ENCODE peak calls at places on chromosomes 6 and 20, in eight cellular contexts. C, K, B, N, P, U, G and R are unnamed samples.

GRCh38 chr20:51800132-51800721 is 2.1 kb downstream of the SALL4 start:
- DNase-seq in C (peak; percentile 71), U (no peak), P (peak; percentile 8), K (peak; percentile 44), B (peak; percentile 23), N (peak; percentile 91), G (peak; percentile 66), R (peak; percentile 95)

GRCh38 chr6:13924949-13925881 is at the start of gene RNF182:
- DNase-seq in P (no peak), U (no peak), C (peak; percentile 26), B (no peak), N (no peak), K (no peak), G (no peak), R (peak; percentile 39)

GRCh38 chr6:168862346-168862980 is 391.2 kb downstream of the THBS2 start:
- DNase-seq in U (no peak), K (no peak), N (no peak), G (no peak), C (no peak), P (no peak), B (no peak), R (no peak)

GRCh38 chr20:10488436-10489053 is 53.4 kb downstream of the SLX4IP start:
- DNase-seq in U (no peak), G (no peak), P (no peak), N (no peak), K (no peak), B (no peak), C (no peak), R (no peak)

GRCh38 chr6:79949235-79949634 is 1.9 kb upstream of the ELOVL4 start:
- DNase-seq in C (peak; percentile 36), P (peak; percentile 47), N (peak; percentile 72), K (peak; percentile 24), B (peak; percentile 68), G (peak; percentile 15), U (no peak), R (peak; percentile 24)

GRCh38 chr6:166534658-166535406 is 51.6 kb downstream of the RAMACL start:
- DNase-seq in P (no peak), G (no peak), N (no peak), C (no peak), B (no peak), K (no peak), U (no peak), R (no peak)

GRCh38 chr6:10174056-10174455 is 240.8 kb downstream of the TFAP2A start:
- DNase-seq in P (no peak), N (no peak), G (no peak), K (no peak), C (no peak), U (no peak), B (no peak), R (no peak)

GRCh38 chr20:43544501-43544900 is 14.3 kb upstream of the SGK2 start:
- DNase-seq in U (no peak), P (no peak), C (no peak), B (no peak), K (no peak), N (no peak), G (no peak), R (no peak)

GRCh38 chr6:55379895-55380294 is 52.6 kb downstream of the GFRAL start:
- DNase-seq in N (no peak), C (no peak), G (no peak), K (no peak), P (no peak), U (no peak), B (no peak), R (no peak)

GRCh38 chr6:12288844-12289654 is 1.1 kb upstream of the EDN1 start:
- DNase-seq in U (no peak), B (peak; percentile 48), C (peak; percentile 31), N (peak; percentile 63), K (no peak), G (peak; percentile 31), P (peak; percentile 35), R (peak; percentile 83)

GRCh38 chr6:98769546-98769945 is 64.8 kb upstream of the POU3F2 start:
- DNase-seq in G (no peak), P (no peak), N (peak; percentile 5), C (no peak), K (no peak), U (no peak), B (peak; percentile 64), R (peak; percentile 21)

GRCh38 chr6:70394518-70395300 is 18.6 kb upstream of the FAM135A start:
- DNase-seq in C (peak; percentile 82), N (no peak), P (no peak), B (no peak), G (no peak), K (no peak), U (no peak), R (no peak)

DNA sequence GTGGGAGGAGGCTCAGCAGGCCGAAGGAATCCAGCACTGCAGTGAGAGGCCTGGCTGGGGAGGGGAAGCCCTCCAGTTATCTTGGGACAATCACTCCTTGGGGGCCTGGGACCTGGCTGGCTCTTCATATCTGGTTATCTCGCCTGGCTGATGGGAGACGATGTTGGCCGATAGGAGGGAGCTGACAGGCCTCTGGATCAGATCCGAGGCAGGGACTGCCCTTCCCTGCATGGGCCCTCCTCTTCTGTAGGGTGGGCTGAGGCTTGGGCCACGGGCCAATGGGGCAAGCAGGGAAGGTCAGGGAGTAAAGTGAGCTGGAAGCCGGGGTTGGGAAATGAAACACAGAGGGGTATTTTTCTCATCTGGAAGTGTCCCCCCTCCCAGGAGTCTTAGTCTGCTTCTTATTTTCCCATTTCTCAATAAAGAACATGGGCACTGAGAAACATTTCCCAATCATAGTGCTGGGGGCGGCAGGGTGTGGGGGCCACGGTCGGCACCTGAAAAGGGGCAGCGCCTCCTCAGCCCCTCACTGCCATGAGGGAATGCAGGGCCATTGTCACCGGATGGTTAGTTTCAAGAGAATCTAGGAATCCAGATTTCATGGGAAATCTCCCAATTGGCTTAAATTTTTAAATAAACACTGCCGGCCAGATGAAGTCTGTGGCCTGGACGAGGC is 25.3 kb downstream of the MANBAL start:
- DNase-seq in U (no peak), B (no peak), C (no peak), P (no peak), N (no peak), G (no peak), K (peak; percentile 47), R (no peak)
- H3K4me3 ChIP-seq in U (no peak overlapping the region), B (peak overlapping the region; percentile 14), C (no peak overlapping the region), P (no peak overlapping the region), N (no peak overlapping the region), G (no peak overlapping the region), K (no peak overlapping the region), R (no peak overlapping the region)

GRCh38 chr6:149915970-149916865 is 6.7 kb downstream of the RAET1G start:
- DNase-seq in G (no peak), P (no peak), N (no peak), K (no peak), C (no peak), B (no peak), U (peak; percentile 42), R (no peak)
- H3K27me3 ChIP-seq in G (no peaks in the 10 kb centered on the region), P (peaks cover 7% of the 10 kb centered on the region), N (peaks cover 64% of the 10 kb centered on the region), K (no peaks in the 10 kb centered on the region), C (no peaks in the 10 kb centered on the region), B (no peaks in the 10 kb centered on the region), U (no peaks in the 10 kb centered on the region), R (peaks cover 27% of the 10 kb centered on the region)

GRCh38 chr20:44886276-44886671 is 769 bp downstream of the YWHAB start:
- DNase-seq in G (no peak), K (no peak), C (no peak), P (no peak), B (no peak), N (no peak), U (no peak), R (peak; percentile 28)
- H3K4me3 ChIP-seq in G (peak overlapping the region; percentile 94), K (peak overlapping the region; percentile 94), C (peak overlapping the region; percentile 99), P (peak overlapping the region; percentile 89), B (peak overlapping the region; percentile 97), N (peak overlapping the region; percentile 74), U (peak overlapping the region; percentile 95), R (peak overlapping the region; percentile 99)

GRCh38 chr6:127933852-127934840 is 33.3 kb upstream of the THEMIS start:
- DNase-seq in G (no peak), C (no peak), B (no peak), P (peak; percentile 79), U (no peak), K (no peak), N (no peak), R (no peak)

GRCh38 chr6:127938701-127939100 is 37.8 kb upstream of the THEMIS start:
- DNase-seq in P (no peak), N (no peak), B (peak; percentile 55), C (no peak), K (no peak), G (no peak), U (no peak), R (no peak)

GRCh38 chr6:127937747-127938146 is 36.9 kb upstream of the THEMIS start:
- DNase-seq in B (no peak), P (no peak), N (no peak), C (no peak), K (no peak), U (no peak), G (no peak), R (no peak)

GRCh38 chr6:127939442-127940066 is 38.7 kb upstream of the THEMIS start:
- DNase-seq in C (no peak), N (no peak), U (no peak), P (no peak), G (no peak), K (no peak), B (peak; percentile 4), R (no peak)

GRCh38 chr6:127937102-127937501 is 36.2 kb upstream of the THEMIS start:
- DNase-seq in K (no peak), B (no peak), P (no peak), U (no peak), G (no peak), N (no peak), C (no peak), R (no peak)
- H3K27me3 ChIP-seq in K (no peaks in the 10 kb centered on the region), B (no peaks in the 10 kb centered on the region), P (no peaks in the 10 kb centered on the region), U (no peaks in the 10 kb centered on the region), G (no peaks in the 10 kb centered on the region), N (no peaks in the 10 kb centered on the region), C (no peaks in the 10 kb centered on the region), R (no peaks in the 10 kb centered on the region)

GRCh38 chr6:77462359-77463307 is 658 bp downstream of the HTR1B start:
- DNase-seq in C (no peak), N (peak; percentile 58), G (no peak), K (no peak), P (no peak), B (peak; percentile 50), U (no peak), R (peak; percentile 54)
- H3K4me3 ChIP-seq in C (peak overlapping the region; percentile 26), N (peak overlapping the region; percentile 67), G (no peak overlapping the region), K (peak overlapping the region; percentile 50), P (no peak overlapping the region), B (peak overlapping the region; percentile 61), U (peak overlapping the region; percentile 49), R (peak overlapping the region; percentile 78)

GRCh38 chr6:41372526-41373366 is 37.3 kb downstream of the NCR2 start:
- DNase-seq in G (no peak), B (no peak), P (no peak), U (no peak), K (no peak), C (no peak), N (peak; percentile 38), R (peak; percentile 91)
- H3K27me3 ChIP-seq in G (peaks cover 9% of the 10 kb centered on the region), B (peaks cover 50% of the 10 kb centered on the region), P (peaks cover 51% of the 10 kb centered on the region), U (peaks cover 22% of the 10 kb centered on the region), K (peaks cover 77% of the 10 kb centered on the region), C (peaks cover 4% of the 10 kb centered on the region), N (peaks cover 88% of the 10 kb centered on the region), R (peaks cover 92% of the 10 kb centered on the region)